ENCODE peak calls at places on chromosome 15, in ten cellular contexts. One of them, this sample, is unnamed.

GRCh38 chr15:101266787-101267186 is 10.5 kb downstream of the SELENOS start:
- DNase-seq in stomach: no peak
- DNase-seq in CD8-positive, alpha-beta T cell: no peak
- DNase-seq in COR-L47: no peak
- DNase-seq in left colon: no peak
- DNase-seq in astrocyte of the hippocampus: no peak
- DNase-seq in transverse colon: no peak
- DNase-seq in NCI-H1694 treated with DMSO at 0.1 percent for 48 hours: no peak
- DNase-seq in colonic mucosa: no peak
- DNase-seq in effector memory CD8-positive, alpha-beta T cell: no peak
- DNase-seq in this sample: no peak

GRCh38 chr15:75836953-75837321 is 6.3 kb upstream of the UBE2Q2 start:
- DNase-seq in COR-L47: no peak
- DNase-seq in transverse colon: no peak
- DNase-seq in colonic mucosa: no peak
- DNase-seq in CD8-positive, alpha-beta T cell: no peak
- DNase-seq in effector memory CD8-positive, alpha-beta T cell: peak
- DNase-seq in NCI-H1694 treated with DMSO at 0.1 percent for 48 hours: no peak
- DNase-seq in stomach: no peak
- DNase-seq in astrocyte of the hippocampus: peak
- DNase-seq in left colon: no peak
- DNase-seq in this sample: no peak

GRCh38 chr15:83322061-83322460 is 37.6 kb upstream of the BNC1 start:
- DNase-seq in NCI-H1694 treated with DMSO at 0.1 percent for 48 hours: no peak
- DNase-seq in effector memory CD8-positive, alpha-beta T cell: no peak
- DNase-seq in stomach: no peak
- DNase-seq in CD8-positive, alpha-beta T cell: no peak
- DNase-seq in colonic mucosa: no peak
- DNase-seq in left colon: no peak
- DNase-seq in transverse colon: no peak
- DNase-seq in COR-L47: no peak
- DNase-seq in astrocyte of the hippocampus: no peak
- DNase-seq in this sample: no peak

GRCh38 chr15:90143176-90143655 is 40.9 kb upstream of the IDH2 start:
- DNase-seq in CD8-positive, alpha-beta T cell: peak
- DNase-seq in colonic mucosa: peak
- DNase-seq in astrocyte of the hippocampus: peak
- DNase-seq in left colon: peak
- DNase-seq in NCI-H1694 treated with DMSO at 0.1 percent for 48 hours: no peak
- DNase-seq in stomach: peak
- DNase-seq in effector memory CD8-positive, alpha-beta T cell: peak
- DNase-seq in COR-L47: peak
- DNase-seq in transverse colon: peak
- DNase-seq in this sample: peak

GRCh38 chr15:43250785-43251184 is 15.9 kb downstream of the TGM5 start:
- DNase-seq in CD8-positive, alpha-beta T cell: no peak
- DNase-seq in left colon: no peak
- DNase-seq in COR-L47: no peak
- DNase-seq in NCI-H1694 treated with DMSO at 0.1 percent for 48 hours: no peak
- DNase-seq in colonic mucosa: no peak
- DNase-seq in astrocyte of the hippocampus: no peak
- DNase-seq in transverse colon: no peak
- DNase-seq in effector memory CD8-positive, alpha-beta T cell: no peak
- DNase-seq in stomach: no peak
- DNase-seq in this sample: no peak

GRCh38 chr15:100867476-100867875 is 12.2 kb upstream of the ALDH1A3 start:
- DNase-seq in CD8-positive, alpha-beta T cell: no peak
- DNase-seq in colonic mucosa: no peak
- DNase-seq in NCI-H1694 treated with DMSO at 0.1 percent for 48 hours: no peak
- DNase-seq in stomach: no peak
- DNase-seq in astrocyte of the hippocampus: peak
- DNase-seq in COR-L47: no peak
- DNase-seq in left colon: no peak
- DNase-seq in effector memory CD8-positive, alpha-beta T cell: no peak
- DNase-seq in transverse colon: peak
- DNase-seq in this sample: no peak

GRCh38 chr15:101307897-101308603 is 13.0 kb upstream of the SNRPA1 start:
- DNase-seq in NCI-H1694 treated with DMSO at 0.1 percent for 48 hours: no peak
- DNase-seq in left colon: peak
- DNase-seq in COR-L47: no peak
- DNase-seq in stomach: peak
- DNase-seq in astrocyte of the hippocampus: no peak
- DNase-seq in CD8-positive, alpha-beta T cell: no peak
- DNase-seq in effector memory CD8-positive, alpha-beta T cell: no peak
- DNase-seq in colonic mucosa: no peak
- DNase-seq in transverse colon: peak
- DNase-seq in this sample: peak

GRCh38 chr15:65423977-65424679 is 1.4 kb upstream of the IGDCC4 start:
- DNase-seq in stomach: no peak
- DNase-seq in effector memory CD8-positive, alpha-beta T cell: no peak
- DNase-seq in NCI-H1694 treated with DMSO at 0.1 percent for 48 hours: no peak
- DNase-seq in transverse colon: no peak
- DNase-seq in colonic mucosa: no peak
- DNase-seq in left colon: no peak
- DNase-seq in CD8-positive, alpha-beta T cell: no peak
- DNase-seq in astrocyte of the hippocampus: no peak
- DNase-seq in COR-L47: no peak
- DNase-seq in this sample: peak

This sample was measured in activated T-cell treated with anti-CD3 and anti-CD28 coated beads, Interleukin-2, amount 50 U/mL, for 24 hours.